ENCODE peak calls at places on chromosomes 6 and 20, in ten cellular contexts. Q is brain microvascular endothelial cell, B is psoas muscle, P is endothelial cell of umbilical vein, S is ovary, R is prostate gland, Z is neural progenitor cell, C is body of pancreas, L is heart right ventricle, Y is Panc1. I is an unnamed sample.
A peak's percentile ranks its signal among the peaks of the same experiment; 100 is the strongest.

GRCh38 chr20:44193801-44194200 is 6.8 kb upstream of the JPH2 start:
- DNase-seq in Q (no peak), B (no peak), P (no peak), S (no peak), R (no peak), Z (no peak), C (no peak), L (no peak), Y (no peak), I (no peak)

GRCh38 chr6:142774292-142774691 is 170.7 kb downstream of the HIVEP2 start:
- DNase-seq in Q (no peak), B (no peak), P (no peak), S (no peak), R (no peak), Z (no peak), C (no peak), L (no peak), Y (no peak), I (no peak)

GRCh38 chr6:12238191-12238590 is 52.0 kb upstream of the EDN1 start:
- DNase-seq in Q (no peak), B (no peak), P (no peak), S (no peak), R (no peak), Z (no peak), C (no peak), L (no peak), Y (no peak), I (no peak)

GRCh38 chr20:32823737-32824588 is 4.2 kb downstream of the MAPRE1 start:
- DNase-seq in Q (no peak), B (no peak), P (no peak), S (no peak), R (no peak), Z (no peak), C (no peak), L (no peak), Y (no peak), I (no peak)

GRCh38 chr6:163941471-163941980 is 527.0 kb downstream of the QKI start:
- DNase-seq in Q (no peak), B (peak; percentile 43), P (no peak), S (no peak), R (no peak), Z (peak; percentile 21), C (no peak), L (peak; percentile 67), Y (no peak), I (no peak)

GRCh38 chr6:12605888-12606345 is 110.7 kb upstream of the PHACTR1 start:
- DNase-seq in Q (peak; percentile 63), B (no peak), P (peak; percentile 81), S (no peak), R (peak; percentile 67), Z (peak; percentile 85), C (peak; percentile 55), L (peak; percentile 59), Y (peak; percentile 45), I (peak; percentile 35)

GRCh38 chr6:47342824-47343223 is 33.1 kb upstream of the TNFRSF21 start:
- DNase-seq in Q (no peak), B (no peak), P (no peak), S (no peak), R (no peak), Z (no peak), C (no peak), L (no peak), Y (no peak), I (no peak)

GRCh38 chr6:6474170-6474920 is 114.2 kb upstream of the LY86 start:
- DNase-seq in Q (no peak), B (no peak), P (no peak), S (no peak), R (no peak), Z (no peak), C (no peak), L (no peak), Y (no peak), I (no peak)

GRCh38 chr20:63573739-63574131 is 304 bp downstream of the HELZ2 start:
- DNase-seq in Q (no peak), B (no peak), P (peak; percentile 10), S (no peak), R (no peak), Z (no peak), C (no peak), L (no peak), Y (no peak), I (no peak)

GRCh38 chr20:63574156-63574828 is at the start of gene HELZ2:
- DNase-seq in Q (peak; percentile 61), B (peak; percentile 74), P (peak; percentile 52), S (peak; percentile 74), R (peak; percentile 72), Z (peak; percentile 84), C (peak; percentile 80), L (peak; percentile 82), Y (no peak), I (peak; percentile 92)

GRCh38 chr20:63572071-63572787 is 1.8 kb downstream of the HELZ2 start:
- DNase-seq in Q (no peak), B (no peak), P (no peak), S (no peak), R (no peak), Z (no peak), C (no peak), L (no peak), Y (no peak), I (no peak)

GRCh38 chr20:63574829-63575720 is 1.0 kb upstream of the HELZ2 start:
- DNase-seq in Q (no peak), B (peak; percentile 58), P (no peak), S (no peak), R (no peak), Z (no peak), C (no peak), L (no peak), Y (no peak), I (no peak)

DNA sequence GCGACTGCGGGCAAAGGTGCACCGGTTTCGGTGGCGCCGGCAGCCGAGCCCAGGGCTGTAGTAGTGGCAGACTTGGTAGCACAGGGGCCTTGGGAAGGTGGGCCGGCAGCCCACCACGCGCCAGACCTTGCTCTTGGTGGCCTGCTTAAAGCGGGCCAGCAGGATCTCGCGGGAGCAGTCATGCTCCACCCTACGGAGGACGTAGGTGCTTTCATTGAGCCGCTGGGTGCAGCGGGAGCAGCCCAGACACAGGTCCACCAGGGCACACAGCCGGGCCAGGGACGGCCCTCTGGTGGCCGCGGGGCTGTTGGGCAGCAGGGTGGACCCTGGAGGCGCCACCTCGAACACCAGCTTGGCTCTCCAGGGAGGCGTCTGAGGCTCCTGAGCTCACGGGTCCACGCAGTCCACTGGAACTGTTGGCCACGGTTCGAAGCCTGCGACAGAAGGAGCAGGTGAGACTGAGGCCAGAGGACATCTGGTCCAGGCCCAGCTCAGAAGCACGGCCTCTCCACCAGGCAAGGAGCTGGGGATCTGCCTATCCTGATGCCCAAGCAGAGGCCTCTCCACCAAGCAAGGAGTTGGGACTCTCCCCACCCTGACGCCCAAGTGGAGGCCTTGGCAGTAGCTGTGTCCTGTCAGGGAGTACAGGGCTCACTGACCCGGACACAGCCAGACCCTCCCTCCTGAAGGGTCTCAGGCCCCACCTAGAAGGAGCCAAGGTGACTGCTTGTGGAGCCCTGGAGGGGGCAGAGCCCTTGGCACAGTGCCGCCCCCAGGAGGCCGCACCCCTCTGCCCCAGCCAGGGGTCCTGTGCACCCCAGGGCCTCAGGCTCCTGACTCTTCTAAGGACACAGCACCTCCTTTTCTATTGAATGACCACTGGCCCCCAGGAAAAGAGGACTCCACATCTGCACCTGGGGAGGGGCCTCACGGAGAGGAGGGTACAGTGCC is 976 bp downstream of the HELZ2 start:
- DNase-seq in Q (no peak), B (no peak), P (no peak), S (no peak), R (no peak), Z (peak; percentile 45), C (no peak), L (no peak), Y (no peak), I (no peak)
- TF ChIP-seq CTCF in Q (peak; percentile 42), B (no peak), P (peak; percentile 43), S (no peak), R (no peak), Z (peak; percentile 24), C (no peak), L (no peak), Y (peak; percentile 36), I (no peak)

GRCh38 chr6:134692008-134692407 is 257.9 kb downstream of the ALDH8A1 start:
- DNase-seq in Q (no peak), B (no peak), P (no peak), S (no peak), R (no peak), Z (no peak), C (no peak), L (no peak), Y (no peak), I (no peak)

GRCh38 chr6:134691180-134691579 is 258.7 kb downstream of the ALDH8A1 start:
- DNase-seq in Q (peak; percentile 52), B (no peak), P (no peak), S (no peak), R (no peak), Z (no peak), C (no peak), L (no peak), Y (no peak), I (no peak)

GRCh38 chr6:134689676-134690447 is 260.0 kb downstream of the ALDH8A1 start:
- DNase-seq in Q (no peak), B (no peak), P (no peak), S (no peak), R (peak; percentile 13), Z (no peak), C (no peak), L (peak; percentile 50), Y (no peak), I (no peak)

GRCh38 chr6:134686071-134686470 is 263.8 kb downstream of the ALDH8A1 start:
- DNase-seq in Q (no peak), B (no peak), P (no peak), S (no peak), R (no peak), Z (no peak), C (no peak), L (no peak), Y (no peak), I (no peak)

DNA sequence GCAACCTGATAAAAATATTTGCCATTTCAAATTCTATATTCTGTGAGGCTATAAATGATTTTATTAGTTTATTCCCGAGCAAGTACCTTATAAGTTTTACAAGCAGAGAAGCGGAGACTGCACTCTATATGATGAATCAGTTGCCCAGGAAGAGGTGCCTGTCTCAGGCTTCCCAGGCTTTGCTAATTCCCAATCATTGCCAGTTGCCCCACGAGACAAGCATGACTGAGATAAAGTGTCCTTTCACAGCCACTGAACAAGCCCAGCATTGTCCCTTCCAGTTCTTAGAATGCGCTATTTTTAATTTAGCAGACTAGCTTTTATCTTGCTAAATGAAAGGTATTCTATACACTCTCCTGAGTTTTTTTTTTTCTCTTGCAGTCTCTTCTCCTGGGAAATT is 260.7 kb downstream of the ALDH8A1 start:
- DNase-seq in Q (no peak), B (no peak), P (no peak), S (no peak), R (peak; percentile 7), Z (no peak), C (no peak), L (peak; percentile 47), Y (no peak), I (no peak)
- H3K27ac ChIP-seq in Q (no peak overlapping the region), B (peak overlapping the region; percentile 58), P (no peak overlapping the region), S (no peak overlapping the region), R (no peak overlapping the region), Z (no peak overlapping the region), C (peak overlapping the region; percentile 37), L (no peak overlapping the region), Y (no peak overlapping the region), I (no peak overlapping the region)

DNA sequence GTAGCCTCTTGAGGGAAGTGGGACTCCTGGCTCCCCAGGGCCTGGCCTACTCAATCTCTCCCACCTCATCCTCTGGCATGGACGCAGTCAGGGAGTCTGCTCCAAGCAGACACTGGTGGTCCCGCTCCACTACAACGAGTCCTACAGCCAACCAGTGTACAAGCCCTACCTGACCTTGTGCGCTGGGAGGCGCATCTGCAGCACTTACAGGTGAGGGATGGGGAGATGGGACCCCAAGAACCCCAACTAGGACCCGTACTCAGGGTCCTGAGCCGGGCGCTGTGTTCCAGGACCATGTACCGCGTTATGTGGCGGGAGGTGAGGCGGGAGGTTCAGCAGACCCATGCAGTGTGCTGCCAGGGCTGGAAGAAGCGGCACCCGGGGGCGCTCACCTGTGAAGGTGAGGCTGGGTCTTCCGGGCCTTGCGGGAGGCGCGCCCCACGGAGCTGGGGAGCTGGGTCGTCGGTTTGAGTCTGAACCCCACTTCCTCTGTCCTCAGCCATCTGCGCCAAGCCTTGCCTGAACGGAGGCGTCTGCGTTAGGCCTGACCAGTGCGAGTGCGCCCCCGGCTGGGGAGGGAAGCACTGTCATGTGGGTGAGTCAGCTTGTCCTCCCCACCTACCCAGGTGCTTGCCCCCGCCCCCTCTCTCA is 2.1 kb downstream of the EGFL8 start:
- DNase-seq in Q (no peak), B (no peak), P (no peak), S (peak; percentile 17), R (no peak), Z (no peak), C (no peak), L (no peak), Y (no peak), I (peak; percentile 59)
- H3K36me3 ChIP-seq in Q (peaks cover 45% of the 10 kb centered on the region), B (peaks cover 72% of the 10 kb centered on the region), P (peaks cover 7% of the 10 kb centered on the region), S (no peaks in the 10 kb centered on the region), R (no peaks in the 10 kb centered on the region), Z (no peaks in the 10 kb centered on the region), C (peaks cover 1% of the 10 kb centered on the region), L (peaks cover 25% of the 10 kb centered on the region), Y (peaks cover under 1% of the 10 kb centered on the region), I (no peaks in the 10 kb centered on the region)

DNA sequence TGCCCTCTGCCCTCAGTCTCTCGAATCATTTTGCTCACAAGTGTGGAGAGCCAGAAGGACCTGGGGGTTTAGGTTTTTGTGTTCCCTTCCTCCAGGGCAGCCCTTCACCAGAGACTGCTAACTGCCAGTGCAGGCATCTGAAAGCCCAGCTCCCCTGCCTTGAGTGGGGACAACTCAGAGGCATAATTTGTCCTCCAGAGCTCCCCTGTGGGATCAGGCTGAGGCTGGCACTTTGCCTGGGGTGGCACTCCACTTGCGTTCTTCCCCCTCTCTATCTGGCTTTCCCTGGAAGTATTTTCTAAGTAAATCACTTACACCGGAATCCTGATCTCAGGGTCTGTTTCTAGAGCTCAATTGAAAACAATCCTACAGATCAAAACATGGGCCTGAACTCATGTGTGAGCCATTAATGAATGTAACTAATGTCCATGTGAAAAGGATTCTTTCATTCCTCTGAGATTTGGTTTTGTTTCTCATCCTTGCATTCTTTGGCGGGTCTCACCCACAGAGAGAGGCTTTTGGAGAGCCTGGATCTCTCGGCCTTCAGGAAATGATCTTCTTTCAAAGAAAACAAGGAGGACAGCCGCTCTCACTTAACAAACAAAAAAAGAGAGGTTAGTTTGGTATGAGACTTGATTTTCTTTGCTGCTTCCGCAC is 125.7 kb upstream of the RIPOR2 start:
- DNase-seq in Q (peak; percentile 36), B (peak; percentile 26), P (no peak), S (no peak), R (no peak), Z (peak; percentile 45), C (no peak), L (no peak), Y (no peak), I (no peak)
- TF ChIP-seq CTCF in Q (no peak), B (no peak), P (no peak), S (no peak), R (no peak), Z (no peak), C (no peak), L (no peak), Y (no peak), I (no peak)